ENCODE peak calls at places on chromosomes 7 and 10, in six cellular contexts. L is CD8-positive, alpha-beta T cell; R is SK-N-SH; Q is PC-3; Y is mucosa of descending colon; K is sigmoid colon. Z is an unnamed sample.

GRCh38 chr10:122368502-122369254 is 5.8 kb upstream of the PLEKHA1 start:
- DNase-seq in L (no peak), R (no peak), Q (no peak), Y (no peak), K (no peak), Z (no peak)

GRCh38 chr7:5997210-5997808 is 11.5 kb downstream of the PMS2 start:
- DNase-seq in L (peak; percentile 52), R (peak; percentile 74), Q (peak; percentile 72), Y (no peak), K (no peak), Z (peak; percentile 38)

GRCh38 chr10:132644544-132645530 is 107.2 kb downstream of the INPP5A start:
- DNase-seq in L (no peak), R (no peak), Q (no peak), Y (peak; percentile 37), K (peak; percentile 62), Z (peak; percentile 38)

GRCh38 chr10:79149345-79149661 is 80.5 kb downstream of the ZMIZ1 start:
- DNase-seq in L (no peak), R (no peak), Q (no peak), Y (no peak), K (no peak), Z (no peak)

GRCh38 chr10:116084166-116084565 is 188.8 kb downstream of the GFRA1 start:
- DNase-seq in L (no peak), R (no peak), Q (no peak), Y (no peak), K (no peak), Z (no peak)

GRCh38 chr7:140506788-140507464 is 27.6 kb upstream of the MKRN1 start:
- DNase-seq in L (no peak), R (no peak), Q (no peak), Y (no peak), K (peak; percentile 91), Z (no peak)

GRCh38 chr7:96686305-96686704 is 23.3 kb downstream of the SEM1 start:
- DNase-seq in L (no peak), R (no peak), Q (no peak), Y (no peak), K (no peak), Z (no peak)

GRCh38 chr10:89591796-89592271 is 53.2 kb downstream of the PANK1 start:
- DNase-seq in L (no peak), R (no peak), Q (no peak), Y (no peak), K (no peak), Z (peak; percentile 70)

GRCh38 chr7:82051641-82052040 is 281.8 kb upstream of the HGF start:
- DNase-seq in L (no peak), R (peak; percentile 62), Q (no peak), Y (no peak), K (no peak), Z (no peak)

GRCh38 chr10:63977329-63977923 is 456.2 kb downstream of the REEP3 start:
- DNase-seq in L (no peak), R (peak; percentile 61), Q (peak; percentile 79), Y (no peak), K (no peak), Z (no peak)

GRCh38 chr7:99579956-99580777 is 17.9 kb upstream of the TMEM225B start:
- DNase-seq in L (peak; percentile 69), R (peak; percentile 91), Q (no peak), Y (no peak), K (no peak), Z (peak; percentile 59)

GRCh38 chr7:7290429-7291122 is 108.2 kb downstream of the C1GALT1 start:
- DNase-seq in L (no peak), R (no peak), Q (no peak), Y (no peak), K (no peak), Z (no peak)

GRCh38 chr10:35271086-35271834 is 65.0 kb upstream of the CCNY start:
- DNase-seq in L (no peak), R (no peak), Q (no peak), Y (no peak), K (no peak), Z (no peak)

GRCh38 chr10:87845624-87846377 is 17.5 kb downstream of the KLLN start:
- DNase-seq in L (no peak), R (no peak), Q (peak; percentile 87), Y (no peak), K (no peak), Z (no peak)

GRCh38 chr7:17638727-17639126 is 301.6 kb downstream of the SNX13 start:
- DNase-seq in L (no peak), R (no peak), Q (no peak), Y (no peak), K (no peak), Z (no peak)

GRCh38 chr10:103231047-103231551 is 14.6 kb upstream of the RPEL1 start:
- DNase-seq in L (no peak), R (no peak), Q (peak; percentile 94), Y (no peak), K (no peak), Z (no peak)
- H3K4me1 ChIP-seq in L (no peaks in the 10 kb centered on the region), R (peaks cover 18% of the 10 kb centered on the region), Q (peaks cover 55% of the 10 kb centered on the region), Y (peaks cover 8% of the 10 kb centered on the region), K (no peaks in the 10 kb centered on the region), Z (no peaks in the 10 kb centered on the region)

GRCh38 chr7:69677054-69677847 is 79.0 kb downstream of the AUTS2 start:
- DNase-seq in L (no peak), R (no peak), Q (no peak), Y (no peak), K (no peak), Z (no peak)
- TF ChIP-seq CTCF in L (peak; percentile 11), R (peak; percentile 69), Q (no peak), Y (no peak), K (no peak), Z (no peak)

GRCh38 chr10:71842856-71843530 is 8.1 kb downstream of the PSAP start:
- DNase-seq in L (no peak), R (no peak), Q (no peak), Y (no peak), K (no peak), Z (no peak)

GRCh38 chr10:71838264-71839211 is 12.5 kb downstream of the PSAP start:
- DNase-seq in L (no peak), R (no peak), Q (peak; percentile 65), Y (no peak), K (no peak), Z (no peak)

GRCh38 chr10:71840936-71841335 is 10.1 kb downstream of the PSAP start:
- DNase-seq in L (no peak), R (no peak), Q (no peak), Y (no peak), K (no peak), Z (no peak)

GRCh38 chr10:71842424-71842823 is 8.6 kb downstream of the PSAP start:
- DNase-seq in L (no peak), R (no peak), Q (no peak), Y (no peak), K (no peak), Z (no peak)

DNA sequence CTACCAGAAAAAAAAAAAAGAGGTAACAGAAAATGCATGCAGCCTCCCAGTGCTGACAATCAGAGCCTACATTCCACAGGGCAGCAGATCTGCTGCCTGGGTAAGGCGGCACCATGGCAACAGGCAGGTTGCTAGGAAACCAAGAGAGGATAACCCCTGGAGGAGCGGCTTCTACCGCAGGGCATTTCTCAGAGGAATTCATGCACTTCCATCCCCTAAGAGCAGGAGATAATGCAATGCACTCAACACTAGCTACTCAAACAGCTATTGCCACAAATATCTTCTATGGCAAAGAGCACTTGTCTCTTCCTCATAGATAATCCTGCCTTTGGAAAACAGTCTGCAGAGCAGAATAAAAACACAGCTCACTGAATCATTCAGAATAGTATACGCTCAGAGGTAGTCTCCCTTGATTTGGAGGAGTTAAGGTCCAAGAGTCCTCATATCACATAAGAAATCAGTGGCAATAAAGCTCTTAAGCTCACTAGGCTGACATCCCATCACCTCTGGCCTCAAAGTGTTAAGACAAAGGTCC is 10.8 kb downstream of the PSAP start:
- DNase-seq in L (no peak), R (peak; percentile 81), Q (peak; percentile 24), Y (no peak), K (peak; percentile 83), Z (peak; percentile 62)
- H3K4me1 ChIP-seq in L (peaks cover 27% of the 10 kb centered on the region), R (peaks cover 49% of the 10 kb centered on the region), Q (peaks cover 18% of the 10 kb centered on the region), Y (peaks cover 42% of the 10 kb centered on the region), K (no peaks in the 10 kb centered on the region), Z (peaks cover 27% of the 10 kb centered on the region)

DNA sequence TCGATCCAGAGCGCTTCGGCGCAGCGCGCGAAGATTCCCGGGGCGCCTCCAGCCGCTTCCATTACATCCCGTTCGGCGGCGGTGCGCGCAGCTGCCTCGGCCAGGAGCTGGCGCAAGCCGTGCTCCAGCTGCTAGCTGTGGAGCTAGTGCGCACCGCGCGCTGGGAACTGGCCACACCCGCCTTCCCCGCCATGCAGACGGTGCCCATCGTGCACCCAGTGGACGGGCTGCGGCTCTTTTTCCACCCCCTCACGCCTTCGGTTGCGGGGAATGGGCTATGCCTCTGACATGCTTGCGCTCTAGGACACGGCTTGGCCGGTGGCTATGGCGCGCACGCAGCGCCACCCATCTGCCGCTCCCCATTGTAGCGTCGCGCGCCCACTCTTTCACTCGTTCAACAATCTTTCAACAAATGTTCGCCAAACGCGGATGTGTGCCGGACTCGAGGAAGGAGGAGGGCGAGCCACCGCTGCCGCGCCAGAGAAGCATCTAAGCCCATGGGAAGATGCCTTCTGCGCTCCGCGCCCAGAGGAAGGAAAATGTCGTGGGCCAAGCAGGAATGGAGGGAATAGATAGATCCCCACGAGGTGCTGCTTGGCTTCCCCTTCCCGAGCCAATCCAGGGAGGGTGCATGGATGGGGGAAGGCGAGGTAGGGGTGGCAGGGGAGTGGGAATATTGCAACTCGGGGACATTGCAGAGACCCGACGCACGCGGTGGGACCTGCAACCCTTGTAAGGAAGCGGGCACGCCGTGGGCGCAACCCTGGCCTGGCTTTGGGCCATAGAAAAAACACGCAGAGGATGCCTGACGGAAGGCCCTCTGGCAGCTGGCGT is 5.1 kb upstream of the CYP26A1 start:
- DNase-seq in L (no peak), R (peak; percentile 71), Q (no peak), Y (no peak), K (no peak), Z (no peak)
- TF ChIP-seq CTCF in L (no peak), R (peak; percentile 18), Q (no peak), Y (no peak), K (no peak), Z (no peak)

DNA sequence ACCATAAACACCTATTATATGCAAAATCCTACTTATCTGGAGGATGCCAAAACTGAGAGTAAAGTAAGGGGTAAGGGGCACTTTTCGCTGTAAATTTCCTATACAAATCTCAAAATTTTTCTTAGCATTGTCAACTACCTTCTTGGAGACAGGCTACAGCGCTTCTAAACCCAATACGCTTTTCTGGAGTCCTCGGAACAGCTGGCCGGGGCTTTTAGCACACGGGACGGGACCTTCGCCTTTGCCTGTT is 10.4 kb downstream of the TWIST1 start:
- DNase-seq in L (no peak), R (no peak), Q (no peak), Y (no peak), K (no peak), Z (no peak)
- H3K4me1 ChIP-seq in L (no peaks in the 10 kb centered on the region), R (peaks cover 23% of the 10 kb centered on the region), Q (no peaks in the 10 kb centered on the region), Y (peaks cover 7% of the 10 kb centered on the region), K (no peaks in the 10 kb centered on the region), Z (no peaks in the 10 kb centered on the region)

Z was measured in Peyer's patch.